ENCODE peak calls at places on chromosomes 7 and 10, in seven cellular contexts. A is breast epithelium, U is HCT116, Z is GM23338, K is GM12878, T is tibial artery, R is brain microvascular endothelial cell. Y is an unnamed sample.

GRCh38 chr7:4030346-4030745 is 651.7 kb upstream of the FOXK1 start:
- DNase-seq in A (no peak), Z (no peak), U (no peak), R (no peak), T (no peak), K (no peak), Y (no peak)

GRCh38 chr7:76231583-76231982 is 29.9 kb downstream of the SRRM3 start:
- DNase-seq in A (no peak), Z (peak; percentile 62), R (no peak), T (no peak), U (no peak), K (no peak), Y (no peak)

GRCh38 chr10:35661236-35661635 is 19.1 kb upstream of the FZD8 start:
- DNase-seq in Z (no peak), R (no peak), T (no peak), K (no peak), A (no peak), U (no peak), Y (no peak)

GRCh38 chr10:47294501-47294900 is 5.5 kb upstream of the GDF10 start:
- DNase-seq in R (no peak), A (no peak), K (no peak), T (no peak), U (no peak), Z (no peak), Y (no peak)

GRCh38 chr10:73878365-73878764 is 4.0 kb upstream of the CAMK2G start:
- DNase-seq in T (no peak), K (no peak), Z (no peak), A (no peak), R (no peak), U (no peak), Y (no peak)

GRCh38 chr7:979886-980571 is 3.0 kb upstream of the CYP2W1 start:
- DNase-seq in K (no peak), R (no peak), T (no peak), A (no peak), Z (no peak), U (no peak), Y (no peak)

GRCh38 chr7:51209426-51209825 is 107.2 kb downstream of the COBL start:
- DNase-seq in Z (no peak), T (no peak), K (no peak), R (no peak), U (no peak), A (no peak), Y (no peak)

GRCh38 chr7:125926621-125927020 is 997.0 kb upstream of the POT1 start:
- DNase-seq in A (no peak), U (no peak), R (no peak), K (no peak), T (no peak), Z (no peak), Y (no peak)

GRCh38 chr7:156984209-156984891 is 26.1 kb downstream of the MNX1 start:
- DNase-seq in R (no peak), U (no peak), T (peak; percentile 33), K (no peak), Z (no peak), A (no peak), Y (peak; percentile 79)

GRCh38 chr7:1445341-1445740 is 13.9 kb downstream of the MICALL2 start:
- DNase-seq in K (no peak), T (no peak), A (no peak), R (no peak), Z (no peak), U (no peak), Y (no peak)

GRCh38 chr7:1762238-1762945 is 92.3 kb downstream of the ELFN1 start:
- DNase-seq in A (peak; percentile 33), R (no peak), T (no peak), U (no peak), Z (no peak), K (no peak), Y (no peak)

DNA sequence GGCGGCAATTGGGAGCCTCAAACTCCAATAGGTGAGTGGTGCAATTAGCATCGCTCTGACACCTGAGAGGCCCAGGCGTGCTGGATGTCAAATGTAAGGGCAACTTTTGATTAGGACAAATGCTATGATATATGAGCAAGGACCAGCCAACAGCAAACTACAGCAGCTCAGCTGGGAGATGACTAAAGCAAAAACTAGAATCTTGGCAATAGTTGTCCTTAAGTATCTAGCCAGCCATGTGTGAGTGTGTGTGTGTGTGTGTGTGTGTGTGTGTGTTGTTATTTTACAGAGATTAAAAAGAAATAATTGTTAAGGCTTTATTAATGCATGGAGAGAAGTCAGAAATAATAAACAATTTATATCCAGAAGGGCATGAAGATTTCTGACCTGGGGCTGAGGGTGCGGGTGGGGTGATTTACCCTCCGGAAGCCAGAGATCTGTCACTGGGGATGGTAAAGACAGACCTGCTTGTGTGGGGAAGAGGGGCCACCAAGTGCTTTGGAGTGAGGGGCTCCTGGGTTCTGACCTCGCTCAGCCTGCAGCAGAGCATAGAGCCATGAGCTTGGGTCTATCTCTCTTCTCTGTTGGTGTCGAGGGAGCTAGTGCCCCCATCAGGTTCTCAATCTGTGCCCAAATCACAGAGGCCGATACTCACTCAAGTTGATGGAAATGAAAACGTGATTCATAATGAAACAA is 77.3 kb downstream of the EMX2 start:
- DNase-seq in U (no peak), A (no peak), R (no peak), K (no peak), Z (no peak), T (no peak), Y (no peak)
- TF ChIP-seq CTCF in U (no peak), A (no peak), R (no peak), K (no peak), Z (peak; percentile 3), T (no peak), Y (no peak)

GRCh38 chr7:68417002-68417401 is 1181.3 kb upstream of the AUTS2 start:
- DNase-seq in U (no peak), T (no peak), A (no peak), Z (no peak), K (no peak), R (no peak), Y (no peak)
- H3K4me3 ChIP-seq in U (no peak overlapping the region), T (no peak overlapping the region), A (no peak overlapping the region), Z (no peak overlapping the region), K (no peak overlapping the region), R (no peak overlapping the region), Y (no peak overlapping the region)

GRCh38 chr7:79502151-79502550 is 48.7 kb upstream of the MAGI2 start:
- DNase-seq in A (no peak), R (no peak), K (no peak), T (no peak), U (no peak), Z (peak; percentile 18), Y (no peak)

GRCh38 chr7:79495544-79496272 is 42.2 kb upstream of the MAGI2 start:
- DNase-seq in K (no peak), Z (no peak), U (no peak), R (peak; percentile 74), T (no peak), A (no peak), Y (no peak)

DNA sequence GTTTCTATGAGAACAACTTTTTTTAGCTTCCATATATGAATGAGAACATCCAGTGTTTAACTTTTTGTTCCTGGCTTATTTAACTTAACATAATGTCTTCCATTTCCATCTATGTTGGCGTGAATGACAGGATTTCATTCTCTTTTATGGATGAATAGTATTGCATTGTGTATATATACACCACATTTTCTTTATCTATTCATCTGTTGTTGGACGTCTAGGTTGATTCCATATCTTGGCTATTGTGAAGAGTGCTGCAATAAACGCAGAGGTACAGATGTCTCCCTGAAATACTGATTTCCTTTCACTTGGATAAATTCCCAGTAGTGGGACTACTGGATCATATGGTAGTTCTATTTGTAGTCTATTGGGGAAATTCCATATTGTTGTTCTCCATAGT is 44.3 kb upstream of the MAGI2 start:
- DNase-seq in R (no peak), K (no peak), Z (no peak), U (no peak), A (no peak), T (no peak), Y (no peak)
- H3K36me3 ChIP-seq in R (no peaks in the 10 kb centered on the region), K (no peaks in the 10 kb centered on the region), Z (no peaks in the 10 kb centered on the region), U (no peaks in the 10 kb centered on the region), A (no peaks in the 10 kb centered on the region), T (no peaks in the 10 kb centered on the region), Y (no peaks in the 10 kb centered on the region)

GRCh38 chr7:131581241-131582157 is 25.1 kb upstream of the PODXL start:
- DNase-seq in K (no peak), R (no peak), A (peak; percentile 53), Z (peak; percentile 47), U (no peak), T (peak; percentile 29), Y (no peak)
- TF ChIP-seq CTCF in K (no peak), R (peak; percentile 37), A (no peak), Z (no peak), U (peak; percentile 15), T (no peak), Y (no peak)

GRCh38 chr7:22856437-22856836 is 33.8 kb upstream of the TOMM7 start:
- DNase-seq in T (no peak), R (no peak), Z (no peak), K (no peak), U (no peak), A (no peak), Y (no peak)
- H3K4me3 ChIP-seq in T (no peak overlapping the region), R (no peak overlapping the region), Z (peak overlapping the region; percentile 89), K (peak overlapping the region; percentile 84), U (peak overlapping the region; percentile 89), A (no peak overlapping the region), Y (no peak overlapping the region)

GRCh38 chr7:127389321-127389720 is 3.2 kb downstream of the ZNF800 start:
- DNase-seq in U (no peak), Z (no peak), K (no peak), A (no peak), T (no peak), R (no peak), Y (no peak)
- H3K36me3 ChIP-seq in U (peaks cover 11% of the 10 kb centered on the region), Z (no peaks in the 10 kb centered on the region), K (no peaks in the 10 kb centered on the region), A (no peaks in the 10 kb centered on the region), T (peaks cover 33% of the 10 kb centered on the region), R (peaks cover 3% of the 10 kb centered on the region), Y (peaks cover 1% of the 10 kb centered on the region)

Y was measured in BJ.